ENCODE peak calls at places on chromosomes 1 and 21, in six cellular contexts. One of them, this sample, is unnamed.

GRCh38 chr1:6358757-6359567 is 34.6 kb downstream of the ACOT7 start:
- DNase-seq in SK-N-SH: peak; percentile 75
- DNase-seq in K562: no peak
- DNase-seq in H1: no peak
- DNase-seq in HepG2: no peak
- DNase-seq in GM12878: no peak
- DNase-seq in this sample: no peak

GRCh38 chr1:6743189-6744101 is 41.8 kb upstream of the CAMTA1 start:
- DNase-seq in HepG2: no peak
- DNase-seq in H1: no peak
- DNase-seq in GM12878: peak; percentile 28
- DNase-seq in SK-N-SH: no peak
- DNase-seq in K562: peak; percentile 9
- DNase-seq in this sample: peak; percentile 34

GRCh38 chr1:159275891-159276290 is 26.2 kb upstream of the FCER1A start:
- DNase-seq in K562: no peak
- DNase-seq in GM12878: no peak
- DNase-seq in H1: no peak
- DNase-seq in HepG2: no peak
- DNase-seq in SK-N-SH: no peak
- DNase-seq in this sample: no peak

GRCh38 chr1:168319691-168320090 is 39.0 kb downstream of the TBX19 start:
- DNase-seq in GM12878: no peak
- DNase-seq in K562: no peak
- DNase-seq in HepG2: no peak
- DNase-seq in SK-N-SH: no peak
- DNase-seq in H1: no peak
- DNase-seq in this sample: no peak

GRCh38 chr1:166489670-166490436 is 323.1 kb upstream of the FAM78B start:
- DNase-seq in GM12878: peak; percentile 60
- DNase-seq in SK-N-SH: no peak
- DNase-seq in H1: no peak
- DNase-seq in HepG2: peak; percentile 31
- DNase-seq in K562: peak; percentile 48
- DNase-seq in this sample: no peak

GRCh38 chr1:97364086-97364485 is 556.7 kb downstream of the DPYD start:
- DNase-seq in GM12878: no peak
- DNase-seq in SK-N-SH: no peak
- DNase-seq in K562: no peak
- DNase-seq in H1: no peak
- DNase-seq in HepG2: no peak
- DNase-seq in this sample: no peak

GRCh38 chr1:43274804-43275180 is 5.0 kb downstream of the TMEM125 start:
- DNase-seq in GM12878: no peak
- DNase-seq in H1: no peak
- DNase-seq in K562: no peak
- DNase-seq in SK-N-SH: no peak
- DNase-seq in HepG2: no peak
- DNase-seq in this sample: no peak

GRCh38 chr1:195979646-195980045 is 628.6 kb downstream of the KCNT2 start:
- DNase-seq in SK-N-SH: no peak
- DNase-seq in GM12878: no peak
- DNase-seq in H1: no peak
- DNase-seq in K562: no peak
- DNase-seq in HepG2: no peak
- DNase-seq in this sample: no peak

GRCh38 chr1:94117250-94117851 is 3.6 kb downstream of the ABCA4 start:
- DNase-seq in SK-N-SH: peak; percentile 31
- DNase-seq in HepG2: no peak
- DNase-seq in GM12878: no peak
- DNase-seq in K562: no peak
- DNase-seq in H1: no peak
- DNase-seq in this sample: no peak

GRCh38 chr1:229582011-229582694 is 23.6 kb upstream of the ABCB10 start:
- DNase-seq in SK-N-SH: no peak
- DNase-seq in H1: no peak
- DNase-seq in HepG2: peak; percentile 50
- DNase-seq in GM12878: no peak
- DNase-seq in K562: no peak
- DNase-seq in this sample: no peak

GRCh38 chr1:243394610-243395490 is 139.0 kb downstream of the SDCCAG8 start:
- DNase-seq in GM12878: no peak
- DNase-seq in H1: no peak
- DNase-seq in K562: no peak
- DNase-seq in SK-N-SH: no peak
- DNase-seq in HepG2: no peak
- DNase-seq in this sample: no peak

DNA sequence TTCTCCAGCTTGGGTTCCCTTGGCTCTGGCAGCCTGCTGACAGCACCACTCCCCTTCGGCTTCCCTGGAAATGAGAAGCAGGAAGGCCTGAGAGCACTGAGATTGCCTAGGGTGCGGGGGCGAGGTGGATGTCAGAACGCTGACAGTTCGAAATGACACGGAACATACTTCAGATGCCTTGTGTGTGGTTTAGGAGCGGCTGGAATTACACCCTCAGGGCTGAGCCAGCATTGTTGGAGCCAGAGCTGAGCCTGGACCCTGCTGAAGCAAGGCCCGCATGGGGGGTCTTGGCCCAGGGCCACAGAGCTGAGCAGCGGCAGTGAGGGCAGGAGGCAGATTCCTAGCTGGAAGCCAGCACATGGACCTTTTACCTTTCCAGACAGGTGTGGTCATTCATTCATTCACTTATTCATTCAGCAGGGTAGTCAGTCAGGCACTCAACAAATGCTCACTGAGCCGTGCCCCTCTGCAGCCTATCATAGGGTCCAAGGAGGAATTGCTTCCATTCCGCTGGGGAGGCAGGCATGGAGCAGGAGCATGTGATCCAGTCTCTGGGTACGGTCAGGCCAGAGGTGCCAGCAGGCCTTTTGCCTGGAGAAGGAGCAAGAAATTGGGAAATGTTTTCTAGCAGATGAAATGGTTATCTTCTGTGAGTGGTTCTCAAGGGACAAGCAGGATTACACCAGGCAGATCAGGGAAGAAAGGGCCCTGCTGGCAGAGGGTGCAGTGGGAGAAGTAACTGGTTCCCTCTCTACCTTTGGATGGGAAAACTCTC is 6.6 kb upstream of the FOXE3 start:
- DNase-seq in H1: no peak
- DNase-seq in GM12878: no peak
- DNase-seq in HepG2: no peak
- DNase-seq in K562: no peak
- DNase-seq in SK-N-SH: no peak
- DNase-seq in this sample: no peak
- H3K4me2 ChIP-seq in H1: no peak overlapping the region
- H3K4me2 ChIP-seq in GM12878: no peak overlapping the region
- H3K4me2 ChIP-seq in HepG2: no peak overlapping the region
- H3K4me2 ChIP-seq in K562: no peak overlapping the region
- H3K4me2 ChIP-seq in SK-N-SH: no peak overlapping the region
- H3K4me2 ChIP-seq in this sample: no peak overlapping the region

GRCh38 chr1:109775408-109775807 is 11.7 kb upstream of the EPS8L3 start:
- DNase-seq in K562: no peak
- DNase-seq in H1: no peak
- DNase-seq in GM12878: no peak
- DNase-seq in HepG2: no peak
- DNase-seq in SK-N-SH: no peak
- DNase-seq in this sample: no peak

GRCh38 chr1:109777436-109777835 is 13.7 kb upstream of the EPS8L3 start:
- DNase-seq in HepG2: no peak
- DNase-seq in SK-N-SH: no peak
- DNase-seq in K562: no peak
- DNase-seq in GM12878: no peak
- DNase-seq in H1: no peak
- DNase-seq in this sample: no peak

GRCh38 chr1:109777980-109778625 is 14.4 kb upstream of the EPS8L3 start:
- DNase-seq in H1: no peak
- DNase-seq in K562: no peak
- DNase-seq in HepG2: no peak
- DNase-seq in SK-N-SH: no peak
- DNase-seq in GM12878: no peak
- DNase-seq in this sample: no peak

GRCh38 chr1:109776206-109776835 is 12.6 kb upstream of the EPS8L3 start:
- DNase-seq in HepG2: no peak
- DNase-seq in K562: no peak
- DNase-seq in SK-N-SH: no peak
- DNase-seq in H1: no peak
- DNase-seq in GM12878: no peak
- DNase-seq in this sample: no peak

DNA sequence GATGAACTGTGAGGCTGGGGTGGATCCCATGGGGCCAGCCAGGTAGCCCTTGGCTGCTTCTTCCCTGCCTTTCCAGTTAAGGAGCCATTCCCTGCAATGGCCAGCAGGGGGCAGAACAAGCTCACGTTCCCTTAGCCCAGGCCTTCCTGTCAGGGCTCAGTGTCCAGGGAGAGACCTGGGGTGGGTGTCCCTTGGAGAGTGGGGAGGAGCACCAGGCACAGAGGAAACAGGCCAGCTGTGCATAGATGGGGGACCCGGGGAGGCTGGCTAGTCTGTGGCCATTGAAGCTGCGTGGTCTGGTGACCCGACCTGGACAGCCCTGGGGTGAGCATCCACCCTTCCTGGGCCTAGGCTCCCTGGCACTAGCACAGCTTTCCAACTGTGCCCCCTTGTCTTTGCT is 13.2 kb upstream of the EPS8L3 start:
- DNase-seq in HepG2: peak; percentile 76
- DNase-seq in GM12878: peak; percentile 35
- DNase-seq in H1: peak; percentile 50
- DNase-seq in SK-N-SH: peak; percentile 90
- DNase-seq in K562: peak; percentile 93
- DNase-seq in this sample: peak; percentile 83
- TF ChIP-seq EP300 in HepG2: no peak
- TF ChIP-seq EP300 in GM12878: no peak
- TF ChIP-seq EP300 in H1: no peak
- TF ChIP-seq EP300 in SK-N-SH: no peak
- TF ChIP-seq EP300 in K562: no peak
- TF ChIP-seq EP300 in this sample: no peak

GRCh38 chr21:42313501-42313969 is 1.7 kb downstream of the TFF3 start:
- DNase-seq in GM12878: no peak
- DNase-seq in H1: no peak
- DNase-seq in SK-N-SH: no peak
- DNase-seq in HepG2: peak; percentile 8
- DNase-seq in K562: no peak
- DNase-seq in this sample: no peak

GRCh38 chr21:42314616-42315295 is 453 bp downstream of the TFF3 start:
- DNase-seq in SK-N-SH: no peak
- DNase-seq in HepG2: peak; percentile 62
- DNase-seq in H1: no peak
- DNase-seq in K562: no peak
- DNase-seq in GM12878: no peak
- DNase-seq in this sample: no peak

GRCh38 chr21:42316891-42317290 is 1.7 kb upstream of the TFF3 start:
- DNase-seq in K562: no peak
- DNase-seq in GM12878: no peak
- DNase-seq in H1: no peak
- DNase-seq in HepG2: no peak
- DNase-seq in SK-N-SH: no peak
- DNase-seq in this sample: no peak

GRCh38 chr21:42317341-42317741 is 2.1 kb upstream of the TFF3 start:
- DNase-seq in GM12878: no peak
- DNase-seq in HepG2: no peak
- DNase-seq in H1: no peak
- DNase-seq in SK-N-SH: no peak
- DNase-seq in K562: no peak
- DNase-seq in this sample: no peak

GRCh38 chr21:42315296-42315891 is at the start of gene TFF3:
- DNase-seq in GM12878: no peak
- DNase-seq in K562: no peak
- DNase-seq in SK-N-SH: no peak
- DNase-seq in H1: no peak
- DNase-seq in HepG2: peak; percentile 84
- DNase-seq in this sample: no peak
- H3K4me2 ChIP-seq in GM12878: no peak within 1 kb of the TSS
- H3K4me2 ChIP-seq in K562: no peak within 1 kb of the TSS
- H3K4me2 ChIP-seq in SK-N-SH: no peak within 1 kb of the TSS
- H3K4me2 ChIP-seq in H1: no peak within 1 kb of the TSS
- H3K4me2 ChIP-seq in HepG2: peak within 1 kb of the TSS; percentile 83
- H3K4me2 ChIP-seq in this sample: no peak within 1 kb of the TSS

GRCh38 chr1:237901284-237901870 is 10.7 kb upstream of the ZP4 start:
- DNase-seq in K562: peak; percentile 26
- DNase-seq in H1: no peak
- DNase-seq in GM12878: no peak
- DNase-seq in SK-N-SH: peak; percentile 44
- DNase-seq in HepG2: peak; percentile 1
- DNase-seq in this sample: peak; percentile 44

DNA sequence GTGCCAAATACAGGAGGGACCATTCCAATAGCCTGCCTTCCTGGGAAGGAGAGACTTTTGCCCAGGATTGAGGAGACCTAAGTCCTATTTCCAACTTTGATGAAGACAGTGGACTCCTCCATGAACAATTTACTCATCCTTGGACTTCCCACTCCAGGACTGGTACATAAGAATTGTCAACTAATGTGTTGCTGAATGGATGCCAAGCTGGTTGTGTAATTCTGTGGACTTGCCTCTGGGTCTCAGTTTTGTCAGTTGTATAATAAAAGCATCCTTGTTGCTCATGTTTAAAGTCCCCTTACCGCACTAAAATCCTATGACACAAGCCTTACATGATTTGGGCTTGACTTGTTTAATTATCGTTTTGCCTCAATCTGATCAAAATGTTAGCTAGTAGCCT is 13.2 kb upstream of the ZP4 start:
- DNase-seq in HepG2: no peak
- DNase-seq in K562: no peak
- DNase-seq in GM12878: no peak
- DNase-seq in SK-N-SH: no peak
- DNase-seq in H1: no peak
- DNase-seq in this sample: no peak
- TF ChIP-seq EP300 in HepG2: no peak
- TF ChIP-seq EP300 in K562: no peak
- TF ChIP-seq EP300 in GM12878: no peak
- TF ChIP-seq EP300 in SK-N-SH: no peak
- TF ChIP-seq EP300 in H1: no peak
- TF ChIP-seq EP300 in this sample: no peak

GRCh38 chr21:42234026-42234425 is 15.1 kb downstream of the ABCG1 start:
- DNase-seq in SK-N-SH: peak; percentile 30
- DNase-seq in H1: no peak
- DNase-seq in K562: no peak
- DNase-seq in GM12878: no peak
- DNase-seq in HepG2: no peak
- DNase-seq in this sample: no peak

GRCh38 chr21:42233067-42233981 is 14.4 kb downstream of the ABCG1 start:
- DNase-seq in SK-N-SH: peak; percentile 66
- DNase-seq in GM12878: peak; percentile 82
- DNase-seq in K562: peak; percentile 51
- DNase-seq in HepG2: peak; percentile 30
- DNase-seq in H1: no peak
- DNase-seq in this sample: peak; percentile 21

GRCh38 chr21:42231761-42232160 is 12.8 kb downstream of the ABCG1 start:
- DNase-seq in HepG2: no peak
- DNase-seq in SK-N-SH: no peak
- DNase-seq in H1: no peak
- DNase-seq in K562: no peak
- DNase-seq in GM12878: no peak
- DNase-seq in this sample: no peak

GRCh38 chr21:42230636-42231035 is 11.7 kb downstream of the ABCG1 start:
- DNase-seq in SK-N-SH: no peak
- DNase-seq in HepG2: no peak
- DNase-seq in H1: no peak
- DNase-seq in K562: no peak
- DNase-seq in GM12878: no peak
- DNase-seq in this sample: no peak

GRCh38 chr21:42232176-42232825 is 13.4 kb downstream of the ABCG1 start:
- DNase-seq in H1: no peak
- DNase-seq in GM12878: no peak
- DNase-seq in HepG2: no peak
- DNase-seq in K562: no peak
- DNase-seq in SK-N-SH: no peak
- DNase-seq in this sample: no peak
- H3K4me2 ChIP-seq in H1: no peak overlapping the region
- H3K4me2 ChIP-seq in GM12878: peak overlapping the region; percentile 68
- H3K4me2 ChIP-seq in HepG2: no peak overlapping the region
- H3K4me2 ChIP-seq in K562: no peak overlapping the region
- H3K4me2 ChIP-seq in SK-N-SH: no peak overlapping the region
- H3K4me2 ChIP-seq in this sample: no peak overlapping the region